ENCODE peak calls at places on chromosome 22, in four cellular contexts. One of them, this sample, is unnamed.

GRCh38 chr22:41256898-41257260 is 16.1 kb upstream of the CHADL start:
- DNase-seq in stomach: no peak
- DNase-seq in AG04450: no peak
- DNase-seq in hepatocyte: no peak
- DNase-seq in this sample: no peak

GRCh38 chr22:27632451-27633295 is 168.9 kb downstream of the MN1 start:
- DNase-seq in stomach: no peak
- DNase-seq in AG04450: no peak
- DNase-seq in hepatocyte: peak
- DNase-seq in this sample: no peak

GRCh38 chr22:31586137-31586920 is 75.7 kb downstream of the PISD start:
- DNase-seq in stomach: no peak
- DNase-seq in AG04450: no peak
- DNase-seq in hepatocyte: peak
- DNase-seq in this sample: no peak

GRCh38 chr22:25689631-25690030 is 52.4 kb upstream of the MYO18B start:
- DNase-seq in stomach: no peak
- DNase-seq in AG04450: no peak
- DNase-seq in hepatocyte: no peak
- DNase-seq in this sample: no peak

GRCh38 chr22:41446057-41446501 is 522 bp downstream of the TOB2 start:
- DNase-seq in stomach: peak
- DNase-seq in AG04450: no peak
- DNase-seq in hepatocyte: peak
- DNase-seq in this sample: peak

GRCh38 chr22:19105867-19106802 is 16.1 kb downstream of the DGCR2 start:
- DNase-seq in stomach: no peak
- DNase-seq in AG04450: no peak
- DNase-seq in hepatocyte: no peak
- DNase-seq in this sample: no peak

GRCh38 chr22:40541300-40541699 is 95.2 kb downstream of the MRTFA start:
- DNase-seq in stomach: no peak
- DNase-seq in AG04450: no peak
- DNase-seq in hepatocyte: no peak
- DNase-seq in this sample: no peak

GRCh38 chr22:31776231-31776630 is 22.4 kb downstream of the DEPDC5 start:
- DNase-seq in stomach: no peak
- DNase-seq in AG04450: no peak
- DNase-seq in hepatocyte: no peak
- DNase-seq in this sample: no peak

GRCh38 chr22:21034989-21035388 is 2.6 kb upstream of the SLC7A4 start:
- DNase-seq in stomach: no peak
- DNase-seq in AG04450: no peak
- DNase-seq in hepatocyte: no peak
- DNase-seq in this sample: no peak

GRCh38 chr22:39809772-39810557 is 83.6 kb downstream of the ENTHD1 start:
- DNase-seq in stomach: no peak
- DNase-seq in AG04450: no peak
- DNase-seq in hepatocyte: no peak
- DNase-seq in this sample: no peak

GRCh38 chr22:26887456-26887855 is 230.1 kb downstream of the MIAT start:
- DNase-seq in stomach: no peak
- DNase-seq in AG04450: peak
- DNase-seq in hepatocyte: peak
- DNase-seq in this sample: no peak

GRCh38 chr22:20299736-20300136 is 20.1 kb downstream of the DGCR6L start:
- DNase-seq in stomach: peak
- DNase-seq in AG04450: no peak
- DNase-seq in hepatocyte: peak
- DNase-seq in this sample: no peak

GRCh38 chr22:20089977-20090729 is 10.1 kb downstream of the DGCR8 start:
- DNase-seq in stomach: no peak
- DNase-seq in AG04450: no peak
- DNase-seq in hepatocyte: no peak
- DNase-seq in this sample: no peak

GRCh38 chr22:37121887-37122591 is 12.5 kb upstream of the TMPRSS6 start:
- DNase-seq in stomach: peak
- DNase-seq in AG04450: no peak
- DNase-seq in hepatocyte: peak
- DNase-seq in this sample: no peak

GRCh38 chr22:29727248-29727551 is 7.4 kb downstream of the CABP7 start:
- DNase-seq in stomach: peak
- DNase-seq in AG04450: no peak
- DNase-seq in hepatocyte: peak
- DNase-seq in this sample: peak
- TF ChIP-seq CTCF in stomach: peak
- TF ChIP-seq CTCF in AG04450: peak
- TF ChIP-seq CTCF in hepatocyte: peak
- TF ChIP-seq CTCF in this sample: peak

GRCh38 chr22:35024364-35024692 is 41.6 kb upstream of the ISX start:
- DNase-seq in stomach: no peak
- DNase-seq in AG04450: no peak
- DNase-seq in hepatocyte: no peak
- DNase-seq in this sample: no peak
- TF ChIP-seq CTCF in stomach: no peak
- TF ChIP-seq CTCF in AG04450: no peak
- TF ChIP-seq CTCF in hepatocyte: no peak
- TF ChIP-seq CTCF in this sample: peak

GRCh38 chr22:50306753-50307749 is at the start of gene PLXNB2:
- DNase-seq in stomach: peak
- DNase-seq in AG04450: peak
- DNase-seq in hepatocyte: peak
- DNase-seq in this sample: peak
- TF ChIP-seq CTCF in stomach: no peak
- TF ChIP-seq CTCF in AG04450: no peak
- TF ChIP-seq CTCF in hepatocyte: no peak
- TF ChIP-seq CTCF in this sample: no peak

GRCh38 chr22:44160416-44160815 is 20.3 kb upstream of the PARVG start:
- DNase-seq in stomach: no peak
- DNase-seq in AG04450: no peak
- DNase-seq in hepatocyte: no peak
- DNase-seq in this sample: no peak

GRCh38 chr22:44157916-44158618 is 22.7 kb upstream of the PARVG start:
- DNase-seq in stomach: no peak
- DNase-seq in AG04450: no peak
- DNase-seq in hepatocyte: no peak
- DNase-seq in this sample: no peak

GRCh38 chr22:44159230-44159629 is 21.5 kb upstream of the PARVG start:
- DNase-seq in stomach: no peak
- DNase-seq in AG04450: no peak
- DNase-seq in hepatocyte: no peak
- DNase-seq in this sample: no peak

GRCh38 chr22:44158766-44159165 is 22.0 kb upstream of the PARVG start:
- DNase-seq in stomach: no peak
- DNase-seq in AG04450: no peak
- DNase-seq in hepatocyte: no peak
- DNase-seq in this sample: no peak

GRCh38 chr22:44159811-44160210 is 20.9 kb upstream of the PARVG start:
- DNase-seq in stomach: no peak
- DNase-seq in AG04450: no peak
- DNase-seq in hepatocyte: no peak
- DNase-seq in this sample: no peak
- TF ChIP-seq CTCF in stomach: no peak
- TF ChIP-seq CTCF in AG04450: no peak
- TF ChIP-seq CTCF in hepatocyte: no peak
- TF ChIP-seq CTCF in this sample: no peak

DNA sequence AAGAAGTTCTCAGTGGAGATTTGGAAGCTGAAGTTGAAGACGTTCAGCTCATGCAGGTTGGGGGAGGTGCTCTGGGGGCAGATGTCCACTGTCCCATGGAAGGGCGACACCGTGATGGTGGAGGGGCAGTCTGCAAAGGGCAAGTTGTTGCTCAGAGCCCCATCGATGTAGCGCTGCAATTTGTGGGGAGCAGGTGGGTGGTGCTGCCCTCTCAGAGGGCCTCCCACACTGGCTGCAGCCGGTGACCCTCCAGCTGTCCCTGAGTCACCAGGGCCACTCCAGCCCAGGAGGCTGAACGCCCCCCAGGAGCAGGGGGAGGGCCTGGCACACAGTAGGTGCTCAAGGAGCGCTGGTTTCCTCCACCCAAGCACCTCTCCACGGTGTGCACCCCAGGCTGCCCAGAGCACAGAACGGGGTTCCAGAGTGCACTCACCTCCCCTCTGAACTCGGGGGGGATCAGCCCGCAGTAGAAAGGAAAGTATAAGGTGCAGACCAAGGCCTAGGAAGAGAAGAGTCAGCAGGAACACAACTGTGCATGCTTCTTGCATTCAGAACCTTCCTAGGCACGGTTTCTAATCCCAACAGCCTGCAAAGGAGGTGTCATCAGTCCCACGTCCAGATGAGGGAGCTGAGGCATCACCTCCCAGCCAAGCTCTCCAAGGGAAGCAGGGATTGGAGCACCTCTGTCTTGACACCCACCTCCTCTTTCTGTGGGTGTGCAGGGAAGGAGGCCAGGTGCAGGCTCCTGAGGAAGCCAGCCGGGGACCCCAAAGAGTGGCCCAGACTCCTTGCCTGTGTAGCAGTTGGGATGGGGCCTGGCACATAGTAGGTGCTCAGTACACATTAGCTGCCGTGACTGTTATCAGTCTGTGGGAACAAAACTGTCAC is 2.2 kb downstream of the PNPLA5 start:
- DNase-seq in stomach: no peak
- DNase-seq in AG04450: no peak
- DNase-seq in hepatocyte: no peak
- DNase-seq in this sample: no peak
- TF ChIP-seq CTCF in stomach: no peak
- TF ChIP-seq CTCF in AG04450: peak
- TF ChIP-seq CTCF in hepatocyte: no peak
- TF ChIP-seq CTCF in this sample: no peak

GRCh38 chr22:45503816-45504702 is 1.4 kb downstream of the FBLN1 start:
- DNase-seq in stomach: no peak
- DNase-seq in AG04450: no peak
- DNase-seq in hepatocyte: peak
- DNase-seq in this sample: no peak

GRCh38 chr22:45503071-45503815 is 560 bp downstream of the FBLN1 start:
- DNase-seq in stomach: no peak
- DNase-seq in AG04450: no peak
- DNase-seq in hepatocyte: no peak
- DNase-seq in this sample: no peak

GRCh38 chr22:45504703-45505341 is 2.1 kb downstream of the FBLN1 start:
- DNase-seq in stomach: no peak
- DNase-seq in AG04450: no peak
- DNase-seq in hepatocyte: peak
- DNase-seq in this sample: no peak

GRCh38 chr22:45499746-45500145 is 2.9 kb upstream of the FBLN1 start:
- DNase-seq in stomach: no peak
- DNase-seq in AG04450: no peak
- DNase-seq in hepatocyte: no peak
- DNase-seq in this sample: no peak

DNA sequence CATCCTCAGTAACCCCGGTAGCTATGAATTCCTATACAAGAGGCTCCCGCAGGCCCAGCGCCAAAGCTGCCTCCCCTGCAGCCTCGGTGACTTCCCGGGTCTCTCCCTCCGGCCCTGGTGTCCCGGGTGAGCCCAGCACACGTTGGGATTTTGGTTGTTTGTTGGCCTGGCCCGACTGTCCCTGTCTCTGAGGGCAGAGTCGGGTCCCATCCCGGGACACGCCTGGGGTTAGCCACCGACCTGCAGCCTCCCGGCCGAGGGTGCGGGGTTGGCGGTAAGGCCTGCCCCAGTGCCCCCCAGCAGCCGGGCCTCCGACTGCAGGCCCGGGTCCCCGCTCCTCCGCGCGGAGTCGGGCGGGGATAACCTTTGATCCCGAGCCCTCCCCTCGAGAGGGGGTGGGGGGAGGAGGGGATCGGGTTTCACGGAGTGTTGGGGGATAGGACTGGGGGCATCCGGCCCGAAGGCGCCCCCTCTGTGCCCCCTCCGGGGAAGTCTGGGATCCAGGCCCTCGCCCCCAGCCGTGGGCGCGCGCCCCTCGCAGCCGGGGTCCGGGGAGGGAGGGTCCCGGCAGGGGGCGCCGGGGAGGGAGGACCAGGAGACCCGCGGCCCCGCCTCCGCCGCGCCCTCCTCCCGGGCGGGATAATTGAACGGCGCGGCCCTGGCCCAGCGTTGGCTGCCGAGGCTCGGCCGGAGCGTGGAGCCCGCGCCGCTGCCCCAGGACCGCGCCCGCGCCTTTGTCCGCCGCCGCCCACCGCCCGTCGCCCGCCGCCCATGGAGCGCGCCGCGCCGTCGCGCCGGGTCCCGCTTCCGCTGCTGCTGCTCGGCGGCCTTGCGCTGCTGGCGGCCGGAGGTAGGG is at the start of gene FBLN1:
- DNase-seq in stomach: no peak
- DNase-seq in AG04450: no peak
- DNase-seq in hepatocyte: peak
- DNase-seq in this sample: peak
- TF ChIP-seq CTCF in stomach: no peak
- TF ChIP-seq CTCF in AG04450: peak
- TF ChIP-seq CTCF in hepatocyte: peak
- TF ChIP-seq CTCF in this sample: peak

DNA sequence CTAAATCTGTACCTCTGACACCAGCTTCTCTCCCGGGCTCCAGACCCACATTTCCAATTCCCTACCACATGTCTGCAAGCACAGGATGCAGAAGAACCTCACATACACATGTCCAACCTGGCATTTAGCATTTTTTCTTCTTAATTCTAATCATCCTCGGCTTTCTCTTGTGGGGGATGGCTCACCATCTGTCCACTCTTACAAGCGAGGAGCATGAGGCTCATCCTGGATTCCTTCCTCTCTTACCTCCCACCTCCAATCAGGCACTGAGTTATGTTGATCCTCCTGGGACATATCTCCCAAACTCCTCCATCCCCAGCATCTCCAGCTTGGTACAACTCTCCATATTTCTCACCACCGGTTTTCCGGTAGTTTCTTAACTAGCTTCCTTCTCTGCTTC is 149.8 kb upstream of the LARGE1 start:
- DNase-seq in stomach: no peak
- DNase-seq in AG04450: no peak
- DNase-seq in hepatocyte: no peak
- DNase-seq in this sample: no peak
- TF ChIP-seq CTCF in stomach: no peak
- TF ChIP-seq CTCF in AG04450: no peak
- TF ChIP-seq CTCF in hepatocyte: no peak
- TF ChIP-seq CTCF in this sample: no peak

GRCh38 chr22:43203471-43203981 is 16.6 kb upstream of the TTLL12 start:
- DNase-seq in stomach: no peak
- DNase-seq in AG04450: no peak
- DNase-seq in hepatocyte: no peak
- DNase-seq in this sample: no peak
- TF ChIP-seq CTCF in stomach: no peak
- TF ChIP-seq CTCF in AG04450: no peak
- TF ChIP-seq CTCF in hepatocyte: no peak
- TF ChIP-seq CTCF in this sample: no peak

DNA sequence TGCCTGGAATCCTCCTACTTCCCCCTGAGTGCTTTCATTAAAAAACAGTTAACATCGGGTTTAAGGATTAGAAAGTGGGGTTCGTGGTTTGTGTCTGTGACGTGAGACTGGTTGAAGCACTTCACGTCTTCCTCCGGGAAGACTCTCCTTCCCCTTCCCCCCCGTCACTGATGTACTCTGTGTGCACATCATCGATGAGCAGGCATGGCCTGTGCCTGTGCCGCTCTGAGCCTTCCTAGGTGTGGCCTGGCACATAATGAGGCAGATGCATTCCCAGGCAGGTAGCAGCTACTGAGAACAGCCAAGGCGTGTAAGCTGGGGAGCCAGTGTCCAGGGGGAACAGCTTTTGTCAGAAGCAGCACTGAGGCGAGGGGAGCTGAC is 93.8 kb downstream of the BCR start:
- DNase-seq in stomach: no peak
- DNase-seq in AG04450: no peak
- DNase-seq in hepatocyte: no peak
- DNase-seq in this sample: no peak
- TF ChIP-seq CTCF in stomach: no peak
- TF ChIP-seq CTCF in AG04450: no peak
- TF ChIP-seq CTCF in hepatocyte: no peak
- TF ChIP-seq CTCF in this sample: no peak